ENCODE peak calls at places on chromosome 11, in seven cellular contexts. Q is A549; R is MM.1S; H is type B pancreatic cell; B is brain microvascular endothelial cell; L is CD8-positive, alpha-beta T cell; W is kidney. A is an unnamed sample.

GRCh38 chr11:130160460-130161090 is 993 bp downstream of the ST14 start:
- DNase-seq in Q (no peak), R (peak; percentile 24), H (no peak), B (no peak), L (no peak), W (no peak), A (no peak)

GRCh38 chr11:128720522-128720985 is 26.7 kb downstream of the FLI1 start:
- DNase-seq in Q (no peak), R (peak; percentile 85), H (no peak), B (peak; percentile 58), L (peak; percentile 67), W (peak; percentile 81), A (peak; percentile 51)

GRCh38 chr11:58805065-58805464 is 39.4 kb downstream of the GLYATL2 start:
- DNase-seq in Q (no peak), R (no peak), H (no peak), B (no peak), L (no peak), W (no peak), A (no peak)

GRCh38 chr11:132523929-132524328 is 1008.4 kb downstream of the OPCML start:
- DNase-seq in Q (no peak), R (no peak), H (no peak), B (no peak), L (no peak), W (no peak), A (no peak)

GRCh38 chr11:115304774-115305472 is 199.3 kb downstream of the CADM1 start:
- DNase-seq in Q (no peak), R (no peak), H (no peak), B (no peak), L (no peak), W (no peak), A (no peak)

GRCh38 chr11:112795142-112795815 is 165.9 kb upstream of the NCAM1 start:
- DNase-seq in Q (peak; percentile 37), R (peak; percentile 65), H (no peak), B (peak; percentile 12), L (no peak), W (no peak), A (peak; percentile 66)

GRCh38 chr11:74307409-74307808 is 4.0 kb downstream of the P4HA3 start:
- DNase-seq in Q (no peak), R (no peak), H (no peak), B (peak; percentile 75), L (no peak), W (no peak), A (no peak)

GRCh38 chr11:867856-868358 is 25.3 kb downstream of the TSPAN4 start:
- DNase-seq in Q (no peak), R (no peak), H (no peak), B (no peak), L (no peak), W (no peak), A (no peak)

GRCh38 chr11:10302744-10303557 is 1.9 kb upstream of the ADM start:
- DNase-seq in Q (peak; percentile 67), R (peak; percentile 85), H (no peak), B (peak; percentile 48), L (peak; percentile 82), W (peak; percentile 97), A (no peak)

GRCh38 chr11:2151500-2152257 is 9.3 kb downstream of the INS start:
- DNase-seq in Q (peak; percentile 85), R (peak; percentile 79), H (no peak), B (peak; percentile 59), L (peak; percentile 85), W (no peak), A (peak; percentile 90)

GRCh38 chr11:35047179-35047578 is 91.8 kb upstream of the CD44 start:
- DNase-seq in Q (no peak), R (no peak), H (no peak), B (no peak), L (peak; percentile 70), W (no peak), A (no peak)

GRCh38 chr11:115548878-115549528 is 44.8 kb upstream of the CADM1 start:
- DNase-seq in Q (peak; percentile 62), R (no peak), H (no peak), B (no peak), L (no peak), W (no peak), A (no peak)

GRCh38 chr11:77199346-77199745 is 71.3 kb downstream of the MYO7A start:
- DNase-seq in Q (no peak), R (peak; percentile 2), H (no peak), B (no peak), L (no peak), W (peak; percentile 58), A (no peak)

GRCh38 chr11:15199693-15200092 is 85.0 kb downstream of the INSC start:
- DNase-seq in Q (no peak), R (no peak), H (no peak), B (no peak), L (no peak), W (peak; percentile 78), A (no peak)

GRCh38 chr11:58573451-58574104 is 2.1 kb downstream of the LPXN start:
- DNase-seq in Q (peak; percentile 54), R (peak; percentile 60), H (no peak), B (peak; percentile 88), L (peak; percentile 55), W (no peak), A (peak; percentile 18)

GRCh38 chr11:476416-476815 is 26.3 kb downstream of the PTDSS2 start:
- DNase-seq in Q (no peak), R (no peak), H (peak; percentile 65), B (no peak), L (no peak), W (no peak), A (no peak)

GRCh38 chr11:8035225-8035846 is 45.7 kb upstream of the TUB start:
- DNase-seq in Q (no peak), R (no peak), H (peak; percentile 62), B (no peak), L (no peak), W (no peak), A (no peak)

GRCh38 chr11:99925968-99926367 is 761.1 kb upstream of the ARHGAP42 start:
- DNase-seq in Q (no peak), R (no peak), H (no peak), B (no peak), L (no peak), W (no peak), A (no peak)

GRCh38 chr11:27571151-27571840 is 64.7 kb upstream of the LIN7C start:
- DNase-seq in Q (no peak), R (no peak), H (no peak), B (peak; percentile 83), L (no peak), W (no peak), A (no peak)

GRCh38 chr11:123924027-123924426 is 15.4 kb upstream of the OR4D5 start:
- DNase-seq in Q (no peak), R (peak; percentile 61), H (no peak), B (no peak), L (no peak), W (no peak), A (no peak)
- TF ChIP-seq CTCF in Q (no peak), R (no peak), H (no peak), B (no peak), L (no peak), W (no peak), A (no peak)

GRCh38 chr11:75868990-75869389 is 54.0 kb downstream of the UVRAG start:
- DNase-seq in Q (no peak), R (no peak), H (no peak), B (peak; percentile 5), L (no peak), W (no peak), A (no peak)

GRCh38 chr11:75867778-75868374 is 52.9 kb downstream of the UVRAG start:
- DNase-seq in Q (peak; percentile 52), R (peak; percentile 63), H (no peak), B (peak; percentile 29), L (peak; percentile 53), W (no peak), A (peak; percentile 46)

GRCh38 chr11:75872887-75873416 is 57.9 kb downstream of the UVRAG start:
- DNase-seq in Q (no peak), R (no peak), H (no peak), B (no peak), L (no peak), W (no peak), A (peak; percentile 26)

GRCh38 chr11:75873417-75874148 is 58.6 kb downstream of the UVRAG start:
- DNase-seq in Q (no peak), R (no peak), H (no peak), B (no peak), L (no peak), W (no peak), A (peak; percentile 40)

DNA sequence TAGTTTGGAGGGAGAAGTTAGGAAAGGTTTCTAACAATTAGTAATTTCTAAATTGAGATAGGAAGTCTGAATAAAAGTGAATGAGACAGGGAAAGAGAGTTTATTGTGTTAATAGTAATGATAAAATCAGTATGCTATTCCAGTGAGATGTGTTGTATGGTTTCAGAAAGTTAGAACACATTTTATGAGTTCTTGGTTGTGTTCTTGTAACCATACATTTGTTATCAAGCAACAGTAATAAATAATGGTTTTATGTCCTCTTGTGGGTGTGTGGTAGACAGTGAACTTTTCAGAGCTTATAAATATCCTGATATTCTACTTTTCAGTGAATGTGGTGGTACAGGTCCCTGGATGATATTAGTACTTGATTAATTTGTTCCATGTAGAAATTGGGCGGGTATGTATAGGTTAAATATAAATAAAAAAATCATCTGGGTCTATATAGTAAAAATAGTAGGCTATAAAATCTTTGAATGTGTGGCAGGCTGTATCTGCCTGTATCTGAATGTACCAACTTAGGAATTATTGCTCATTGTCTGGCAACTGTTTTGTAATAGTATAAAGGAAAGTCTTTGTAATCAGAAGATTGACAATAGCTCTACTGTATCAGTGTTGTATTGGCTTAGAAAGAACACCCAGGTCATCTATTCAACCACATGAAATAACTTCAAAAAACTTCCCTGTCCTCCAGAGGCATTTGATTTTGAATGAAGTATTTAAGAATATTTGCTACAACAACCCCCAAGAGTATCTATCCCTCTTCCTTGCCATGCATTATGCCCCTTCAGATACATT is 54.8 kb downstream of the UVRAG start:
- DNase-seq in Q (no peak), R (no peak), H (no peak), B (no peak), L (no peak), W (no peak), A (no peak)
- TF ChIP-seq CTCF in Q (no peak), R (no peak), H (no peak), B (no peak), L (no peak), W (no peak), A (no peak)

GRCh38 chr11:72548481-72548880 is 114.2 kb upstream of the CLPB start:
- DNase-seq in Q (no peak), R (no peak), H (no peak), B (no peak), L (no peak), W (no peak), A (no peak)

GRCh38 chr11:72556433-72556832 is 117.8 kb downstream of the PDE2A start:
- DNase-seq in Q (no peak), R (no peak), H (no peak), B (no peak), L (no peak), W (no peak), A (no peak)

GRCh38 chr11:72552399-72552910 is 118.1 kb upstream of the CLPB start:
- DNase-seq in Q (no peak), R (no peak), H (no peak), B (no peak), L (no peak), W (no peak), A (no peak)

GRCh38 chr11:72551571-72551970 is 117.2 kb upstream of the CLPB start:
- DNase-seq in Q (no peak), R (no peak), H (no peak), B (no peak), L (no peak), W (no peak), A (no peak)

GRCh38 chr11:72553748-72554147 is 119.4 kb upstream of the CLPB start:
- DNase-seq in Q (peak; percentile 35), R (no peak), H (no peak), B (no peak), L (no peak), W (no peak), A (peak; percentile 26)
- TF ChIP-seq CTCF in Q (no peak), R (peak; percentile 23), H (no peak), B (peak; percentile 38), L (no peak), W (no peak), A (peak; percentile 52)

GRCh38 chr11:86427441-86427840 is 52.8 kb downstream of the CCDC81 start:
- DNase-seq in Q (no peak), R (no peak), H (no peak), B (no peak), L (no peak), W (no peak), A (no peak)
- TF ChIP-seq CTCF in Q (no peak), R (no peak), H (no peak), B (no peak), L (no peak), W (no peak), A (no peak)